ENCODE peak calls at places on chromosomes 2 and 18, in ten cellular contexts. One of them, this sample, is unnamed.

GRCh38 chr2:217010173-217010572 is 150.3 kb upstream of the TNP1 start:
- DNase-seq in transverse colon: no peak
- DNase-seq in stomach: no peak
- DNase-seq in A549: peak; percentile 28
- DNase-seq in K562: no peak
- DNase-seq in suprapubic skin: no peak
- DNase-seq in tibial nerve: no peak
- DNase-seq in SK-N-SH: no peak
- DNase-seq in HepG2: peak; percentile 21
- DNase-seq in sigmoid colon: no peak
- DNase-seq in this sample: no peak

GRCh38 chr2:153222231-153223165 is 256.1 kb downstream of the RPRM start:
- DNase-seq in transverse colon: no peak
- DNase-seq in stomach: no peak
- DNase-seq in A549: no peak
- DNase-seq in K562: no peak
- DNase-seq in suprapubic skin: no peak
- DNase-seq in tibial nerve: no peak
- DNase-seq in SK-N-SH: peak; percentile 87
- DNase-seq in HepG2: no peak
- DNase-seq in sigmoid colon: no peak
- DNase-seq in this sample: no peak

GRCh38 chr2:218081695-218082094 is 12.6 kb downstream of the RUFY4 start:
- DNase-seq in transverse colon: no peak
- DNase-seq in stomach: no peak
- DNase-seq in A549: no peak
- DNase-seq in K562: no peak
- DNase-seq in suprapubic skin: no peak
- DNase-seq in tibial nerve: no peak
- DNase-seq in SK-N-SH: no peak
- DNase-seq in HepG2: no peak
- DNase-seq in sigmoid colon: no peak
- DNase-seq in this sample: no peak

GRCh38 chr2:111691164-111691895 is 192.7 kb downstream of the ANAPC1 start:
- DNase-seq in transverse colon: no peak
- DNase-seq in stomach: no peak
- DNase-seq in A549: no peak
- DNase-seq in K562: no peak
- DNase-seq in suprapubic skin: no peak
- DNase-seq in tibial nerve: no peak
- DNase-seq in SK-N-SH: no peak
- DNase-seq in HepG2: no peak
- DNase-seq in sigmoid colon: no peak
- DNase-seq in this sample: no peak

GRCh38 chr2:102057502-102058292 is 65.9 kb downstream of the IL1R2 start:
- DNase-seq in transverse colon: no peak
- DNase-seq in stomach: peak; percentile 70
- DNase-seq in A549: no peak
- DNase-seq in K562: no peak
- DNase-seq in suprapubic skin: peak; percentile 67
- DNase-seq in tibial nerve: no peak
- DNase-seq in SK-N-SH: no peak
- DNase-seq in HepG2: peak; percentile 98
- DNase-seq in sigmoid colon: no peak
- DNase-seq in this sample: peak; percentile 59

GRCh38 chr18:77308216-77308615 is 58.6 kb downstream of the GALR1 start:
- DNase-seq in transverse colon: no peak
- DNase-seq in stomach: no peak
- DNase-seq in A549: no peak
- DNase-seq in K562: no peak
- DNase-seq in suprapubic skin: no peak
- DNase-seq in tibial nerve: no peak
- DNase-seq in SK-N-SH: no peak
- DNase-seq in HepG2: no peak
- DNase-seq in sigmoid colon: no peak
- DNase-seq in this sample: no peak

GRCh38 chr2:46814160-46814559 is 101.4 kb downstream of the MCFD2 start:
- DNase-seq in transverse colon: peak; percentile 31
- DNase-seq in stomach: no peak
- DNase-seq in A549: no peak
- DNase-seq in K562: peak; percentile 16
- DNase-seq in suprapubic skin: no peak
- DNase-seq in tibial nerve: no peak
- DNase-seq in SK-N-SH: peak; percentile 5
- DNase-seq in HepG2: no peak
- DNase-seq in sigmoid colon: peak; percentile 88
- DNase-seq in this sample: peak; percentile 74

GRCh38 chr2:68734688-68735525 is at the start of gene ARHGAP25:
- DNase-seq in transverse colon: peak; percentile 31
- DNase-seq in stomach: no peak
- DNase-seq in A549: no peak
- DNase-seq in K562: no peak
- DNase-seq in suprapubic skin: no peak
- DNase-seq in tibial nerve: no peak
- DNase-seq in SK-N-SH: no peak
- DNase-seq in HepG2: no peak
- DNase-seq in sigmoid colon: no peak
- DNase-seq in this sample: no peak

GRCh38 chr2:201854841-201855240 is 48.5 kb downstream of the CDK15 start:
- DNase-seq in transverse colon: no peak
- DNase-seq in stomach: no peak
- DNase-seq in A549: no peak
- DNase-seq in K562: no peak
- DNase-seq in suprapubic skin: no peak
- DNase-seq in tibial nerve: no peak
- DNase-seq in SK-N-SH: no peak
- DNase-seq in HepG2: no peak
- DNase-seq in sigmoid colon: no peak
- DNase-seq in this sample: no peak

GRCh38 chr2:173153486-173153885 is 77.8 kb downstream of the MAP3K20 start:
- DNase-seq in transverse colon: no peak
- DNase-seq in stomach: no peak
- DNase-seq in A549: no peak
- DNase-seq in K562: no peak
- DNase-seq in suprapubic skin: no peak
- DNase-seq in tibial nerve: no peak
- DNase-seq in SK-N-SH: no peak
- DNase-seq in HepG2: no peak
- DNase-seq in sigmoid colon: no peak
- DNase-seq in this sample: no peak

GRCh38 chr18:33870059-33870458 is 292.0 kb downstream of the ASXL3 start:
- DNase-seq in transverse colon: no peak
- DNase-seq in stomach: no peak
- DNase-seq in A549: no peak
- DNase-seq in K562: no peak
- DNase-seq in suprapubic skin: no peak
- DNase-seq in tibial nerve: no peak
- DNase-seq in SK-N-SH: no peak
- DNase-seq in HepG2: no peak
- DNase-seq in sigmoid colon: no peak
- DNase-seq in this sample: no peak

DNA sequence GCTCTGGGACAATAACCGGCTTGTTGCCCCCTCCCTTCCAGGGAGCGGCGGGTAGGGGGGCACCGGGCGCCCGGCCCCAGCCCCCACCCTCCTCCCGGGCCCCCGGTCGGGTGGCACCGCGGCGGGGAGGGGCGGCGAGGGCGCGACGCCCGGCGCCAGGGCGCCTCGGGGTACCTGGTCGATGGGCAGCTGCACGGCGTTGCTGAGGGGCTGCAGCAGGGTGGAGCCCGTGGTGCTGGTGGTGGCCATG is 193 bp downstream of the MBOAT2 start:
- DNase-seq in transverse colon: no peak
- DNase-seq in stomach: no peak
- DNase-seq in A549: no peak
- DNase-seq in K562: no peak
- DNase-seq in suprapubic skin: no peak
- DNase-seq in tibial nerve: no peak
- DNase-seq in SK-N-SH: no peak
- DNase-seq in HepG2: no peak
- DNase-seq in sigmoid colon: peak; percentile 63
- DNase-seq in this sample: no peak
- TF ChIP-seq EP300 in transverse colon: no peak
- TF ChIP-seq EP300 in stomach: no peak
- TF ChIP-seq EP300 in A549: no peak
- TF ChIP-seq EP300 in K562: no peak
- TF ChIP-seq EP300 in suprapubic skin: no peak
- TF ChIP-seq EP300 in tibial nerve: no peak
- TF ChIP-seq EP300 in SK-N-SH: no peak
- TF ChIP-seq EP300 in HepG2: no peak
- TF ChIP-seq EP300 in sigmoid colon: no peak
- TF ChIP-seq EP300 in this sample: no peak

DNA sequence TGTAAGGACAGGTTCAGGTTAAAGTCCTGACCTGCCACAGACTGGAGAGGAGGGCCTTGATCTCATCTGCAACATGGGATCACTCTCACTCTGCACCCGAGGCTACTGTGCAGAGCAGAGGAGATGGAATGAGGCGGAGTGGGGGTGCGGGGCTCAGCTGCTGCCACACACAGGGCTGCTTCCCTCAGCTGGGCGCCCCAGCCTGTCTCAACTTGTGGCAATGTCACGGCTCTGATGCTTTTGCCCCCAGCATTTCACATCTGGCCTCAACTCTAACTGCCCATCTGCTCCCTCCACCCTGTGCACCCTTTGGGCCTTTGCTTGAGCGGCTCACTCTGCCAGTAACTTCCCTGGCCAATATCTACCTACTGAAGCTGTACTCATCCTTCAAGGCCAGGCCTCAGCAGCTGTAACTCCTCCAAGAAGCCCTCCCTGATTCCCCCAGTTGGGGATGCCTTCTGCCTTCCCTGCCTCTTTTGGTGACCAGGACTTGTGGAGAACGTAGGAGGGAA is 70.3 kb downstream of the POLR1A start:
- DNase-seq in transverse colon: no peak
- DNase-seq in stomach: no peak
- DNase-seq in A549: no peak
- DNase-seq in K562: no peak
- DNase-seq in suprapubic skin: peak; percentile 63
- DNase-seq in tibial nerve: no peak
- DNase-seq in SK-N-SH: no peak
- DNase-seq in HepG2: no peak
- DNase-seq in sigmoid colon: peak; percentile 60
- DNase-seq in this sample: no peak
- H3K4me3 ChIP-seq in transverse colon: no peak overlapping the region
- H3K4me3 ChIP-seq in stomach: no peak overlapping the region
- H3K4me3 ChIP-seq in A549: no peak overlapping the region
- H3K4me3 ChIP-seq in K562: no peak overlapping the region
- H3K4me3 ChIP-seq in suprapubic skin: no peak overlapping the region
- H3K4me3 ChIP-seq in tibial nerve: no peak overlapping the region
- H3K4me3 ChIP-seq in SK-N-SH: no peak overlapping the region
- H3K4me3 ChIP-seq in HepG2: no peak overlapping the region
- H3K4me3 ChIP-seq in sigmoid colon: no peak overlapping the region
- H3K4me3 ChIP-seq in this sample: no peak overlapping the region

GRCh38 chr2:40955635-40956034 is 503.7 kb upstream of the SLC8A1 start:
- DNase-seq in transverse colon: no peak
- DNase-seq in stomach: no peak
- DNase-seq in A549: no peak
- DNase-seq in K562: no peak
- DNase-seq in suprapubic skin: no peak
- DNase-seq in tibial nerve: no peak
- DNase-seq in SK-N-SH: no peak
- DNase-seq in HepG2: no peak
- DNase-seq in sigmoid colon: no peak
- DNase-seq in this sample: no peak

GRCh38 chr2:40953341-40953740 is 501.5 kb upstream of the SLC8A1 start:
- DNase-seq in transverse colon: no peak
- DNase-seq in stomach: no peak
- DNase-seq in A549: no peak
- DNase-seq in K562: no peak
- DNase-seq in suprapubic skin: no peak
- DNase-seq in tibial nerve: no peak
- DNase-seq in SK-N-SH: no peak
- DNase-seq in HepG2: no peak
- DNase-seq in sigmoid colon: no peak
- DNase-seq in this sample: no peak

GRCh38 chr2:40957508-40957907 is 505.6 kb upstream of the SLC8A1 start:
- DNase-seq in transverse colon: no peak
- DNase-seq in stomach: no peak
- DNase-seq in A549: no peak
- DNase-seq in K562: no peak
- DNase-seq in suprapubic skin: no peak
- DNase-seq in tibial nerve: no peak
- DNase-seq in SK-N-SH: no peak
- DNase-seq in HepG2: peak; percentile 9
- DNase-seq in sigmoid colon: no peak
- DNase-seq in this sample: no peak

DNA sequence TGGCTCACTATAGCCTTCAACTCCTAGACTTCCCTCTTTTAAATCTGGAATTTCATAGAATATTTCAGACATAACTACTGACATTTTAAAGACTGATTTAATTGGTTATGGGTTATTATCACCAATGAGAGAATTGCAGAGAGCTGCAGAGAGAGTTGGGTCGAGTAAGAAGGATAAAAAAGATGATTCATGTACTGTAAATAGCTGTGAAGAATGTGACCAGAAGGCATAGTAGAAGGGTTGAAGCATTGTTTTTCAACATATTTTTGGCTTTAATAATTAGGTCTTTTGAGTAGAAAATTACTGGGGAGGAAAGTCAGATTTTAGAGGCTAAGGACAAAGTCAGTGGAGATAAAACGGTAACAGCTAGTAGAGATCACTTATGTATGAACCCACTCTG is 503.2 kb upstream of the SLC8A1 start:
- DNase-seq in transverse colon: no peak
- DNase-seq in stomach: no peak
- DNase-seq in A549: no peak
- DNase-seq in K562: no peak
- DNase-seq in suprapubic skin: no peak
- DNase-seq in tibial nerve: no peak
- DNase-seq in SK-N-SH: no peak
- DNase-seq in HepG2: no peak
- DNase-seq in sigmoid colon: no peak
- DNase-seq in this sample: no peak
- TF ChIP-seq EP300 in transverse colon: no peak
- TF ChIP-seq EP300 in stomach: no peak
- TF ChIP-seq EP300 in A549: no peak
- TF ChIP-seq EP300 in K562: no peak
- TF ChIP-seq EP300 in suprapubic skin: no peak
- TF ChIP-seq EP300 in tibial nerve: no peak
- TF ChIP-seq EP300 in SK-N-SH: no peak
- TF ChIP-seq EP300 in HepG2: no peak
- TF ChIP-seq EP300 in sigmoid colon: no peak
- TF ChIP-seq EP300 in this sample: no peak

DNA sequence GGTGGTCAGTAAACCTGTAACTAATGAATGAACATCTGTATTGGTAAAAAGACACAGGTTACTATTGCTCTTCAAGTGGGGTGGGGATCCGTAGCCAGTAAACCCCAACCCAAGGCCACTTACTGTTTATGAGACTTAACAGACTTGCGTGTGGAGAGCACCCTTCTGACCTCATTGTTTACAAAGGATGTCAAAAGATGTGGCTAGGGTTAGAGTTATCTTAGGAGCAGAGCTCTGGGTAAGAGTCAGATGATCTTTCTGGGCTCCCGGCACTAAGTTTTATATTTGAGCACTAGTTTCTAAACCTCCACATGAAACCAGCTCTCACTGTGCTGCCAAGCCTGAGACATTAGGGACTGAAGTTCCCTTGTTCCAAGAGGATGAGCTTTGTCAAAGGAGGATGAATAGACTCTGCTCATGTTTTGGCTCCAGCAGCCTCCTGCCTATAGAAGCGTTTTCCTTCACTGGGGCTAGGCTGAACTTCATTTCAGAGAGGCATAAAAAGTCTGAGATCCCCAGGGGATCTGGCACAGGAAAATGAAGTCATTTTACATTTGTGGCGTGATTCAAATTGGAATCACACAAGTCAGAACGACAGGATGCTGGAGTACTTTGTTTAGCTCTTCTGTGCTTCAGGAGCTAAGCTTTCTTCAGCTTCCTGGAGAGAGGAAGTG is 403.2 kb upstream of the TRIB2 start:
- DNase-seq in transverse colon: no peak
- DNase-seq in stomach: no peak
- DNase-seq in A549: no peak
- DNase-seq in K562: no peak
- DNase-seq in suprapubic skin: no peak
- DNase-seq in tibial nerve: no peak
- DNase-seq in SK-N-SH: no peak
- DNase-seq in HepG2: no peak
- DNase-seq in sigmoid colon: no peak
- DNase-seq in this sample: no peak
- H3K4me3 ChIP-seq in transverse colon: no peak overlapping the region
- H3K4me3 ChIP-seq in stomach: no peak overlapping the region
- H3K4me3 ChIP-seq in A549: no peak overlapping the region
- H3K4me3 ChIP-seq in K562: no peak overlapping the region
- H3K4me3 ChIP-seq in suprapubic skin: no peak overlapping the region
- H3K4me3 ChIP-seq in tibial nerve: no peak overlapping the region
- H3K4me3 ChIP-seq in SK-N-SH: no peak overlapping the region
- H3K4me3 ChIP-seq in HepG2: no peak overlapping the region
- H3K4me3 ChIP-seq in sigmoid colon: no peak overlapping the region
- H3K4me3 ChIP-seq in this sample: no peak overlapping the region

This sample was measured in ovary.